ENCODE peak calls at places on chromosomes 1 and 21, in four cellular contexts. One of them, this sample, is unnamed.
A peak's percentile ranks its signal among the peaks of the same experiment; 100 is the strongest.

GRCh38 chr1:152983743-152984142 is at the start of gene SPRR1A:
- DNase-seq in OCI-M1: no peak
- DNase-seq in AG10803: no peak
- DNase-seq in stimulated activated naive CD4-positive, alpha-beta T cell: no peak
- DNase-seq in this sample: no peak

GRCh38 chr1:168287237-168287664 is 6.6 kb downstream of the TBX19 start:
- DNase-seq in AG10803: peak; percentile 12
- DNase-seq in OCI-M1: peak; percentile 85
- DNase-seq in stimulated activated naive CD4-positive, alpha-beta T cell: no peak
- DNase-seq in this sample: no peak

GRCh38 chr21:42375141-42375905 is 9.0 kb upstream of the TFF1 start:
- DNase-seq in OCI-M1: no peak
- DNase-seq in stimulated activated naive CD4-positive, alpha-beta T cell: no peak
- DNase-seq in AG10803: no peak
- DNase-seq in this sample: no peak

GRCh38 chr1:222387020-222387816 is 160.7 kb downstream of the HHIPL2 start:
- DNase-seq in stimulated activated naive CD4-positive, alpha-beta T cell: no peak
- DNase-seq in AG10803: no peak
- DNase-seq in OCI-M1: peak; percentile 28
- DNase-seq in this sample: peak; percentile 46

GRCh38 chr21:44510508-44511218 is 29.3 kb downstream of the KRTAP10-1 start:
- DNase-seq in AG10803: peak; percentile 20
- DNase-seq in stimulated activated naive CD4-positive, alpha-beta T cell: peak; percentile 63
- DNase-seq in OCI-M1: peak; percentile 80
- DNase-seq in this sample: peak; percentile 89

GRCh38 chr1:118136511-118136937 is 48.5 kb downstream of the SPAG17 start:
- DNase-seq in OCI-M1: no peak
- DNase-seq in AG10803: peak; percentile 86
- DNase-seq in stimulated activated naive CD4-positive, alpha-beta T cell: no peak
- DNase-seq in this sample: no peak

GRCh38 chr1:25458550-25459298 is 28.0 kb downstream of the MACO1 start:
- DNase-seq in AG10803: peak; percentile 52
- DNase-seq in stimulated activated naive CD4-positive, alpha-beta T cell: no peak
- DNase-seq in OCI-M1: no peak
- DNase-seq in this sample: no peak

GRCh38 chr1:37473431-37474050 is 839 bp upstream of the ZC3H12A start:
- DNase-seq in AG10803: peak; percentile 35
- DNase-seq in OCI-M1: peak; percentile 38
- DNase-seq in stimulated activated naive CD4-positive, alpha-beta T cell: peak; percentile 25
- DNase-seq in this sample: no peak

GRCh38 chr1:162147760-162148159 is 78.3 kb downstream of the NOS1AP start:
- DNase-seq in OCI-M1: no peak
- DNase-seq in AG10803: no peak
- DNase-seq in stimulated activated naive CD4-positive, alpha-beta T cell: no peak
- DNase-seq in this sample: no peak

GRCh38 chr1:204384636-204385354 is 25.1 kb upstream of the PLEKHA6 start:
- DNase-seq in AG10803: peak; percentile 70
- DNase-seq in OCI-M1: no peak
- DNase-seq in stimulated activated naive CD4-positive, alpha-beta T cell: no peak
- DNase-seq in this sample: no peak

GRCh38 chr1:154191990-154192450 is at the start of gene TPM3:
- DNase-seq in OCI-M1: peak; percentile 50
- DNase-seq in AG10803: no peak
- DNase-seq in stimulated activated naive CD4-positive, alpha-beta T cell: no peak
- DNase-seq in this sample: no peak

GRCh38 chr1:119595606-119596005 is 52.5 kb downstream of the ZNF697 start:
- DNase-seq in AG10803: no peak
- DNase-seq in stimulated activated naive CD4-positive, alpha-beta T cell: no peak
- DNase-seq in OCI-M1: no peak
- DNase-seq in this sample: no peak

GRCh38 chr1:211947396-211948295 is 87.7 kb downstream of the INTS7 start:
- DNase-seq in OCI-M1: no peak
- DNase-seq in AG10803: no peak
- DNase-seq in stimulated activated naive CD4-positive, alpha-beta T cell: no peak
- DNase-seq in this sample: no peak

GRCh38 chr1:54604572-54605370 is 18.6 kb downstream of the FAM151A start:
- DNase-seq in OCI-M1: no peak
- DNase-seq in stimulated activated naive CD4-positive, alpha-beta T cell: peak; percentile 6
- DNase-seq in AG10803: no peak
- DNase-seq in this sample: no peak

GRCh38 chr21:16870116-16870515 is 642.7 kb upstream of the CXADR start:
- DNase-seq in stimulated activated naive CD4-positive, alpha-beta T cell: no peak
- DNase-seq in OCI-M1: no peak
- DNase-seq in AG10803: peak; percentile 49
- DNase-seq in this sample: no peak

This sample was measured in HEK293T.